ENCODE peak calls at places on chromosomes 11 and 22, in four cellular contexts. X, Y, G and C are unnamed samples.

GRCh38 chr22:47517062-47517461 is 754.6 kb downstream of the TBC1D22A start:
- DNase-seq in X (no peak), Y (no peak), G (no peak), C (no peak)

GRCh38 chr11:18088974-18089373 is 16.9 kb downstream of the SAAL1 start:
- DNase-seq in X (no peak), Y (no peak), G (no peak), C (no peak)

GRCh38 chr11:75425422-75425821 is 7.6 kb downstream of the KLHL35 start:
- DNase-seq in X (no peak), Y (no peak), G (no peak), C (no peak)

GRCh38 chr11:96112192-96113099 is 188.5 kb upstream of the MTMR2 start:
- DNase-seq in X (no peak), Y (no peak), G (no peak), C (no peak)

GRCh38 chr11:20154381-20154780 is 5.9 kb downstream of the DBX1 start:
- DNase-seq in X (no peak), Y (peak), G (no peak), C (peak)

GRCh38 chr11:125621995-125622394 is 3.0 kb upstream of the CHEK1 start:
- DNase-seq in X (no peak), Y (peak), G (peak), C (peak)

GRCh38 chr22:33418483-33418882 is 360.3 kb upstream of the SYN3 start:
- DNase-seq in X (no peak), Y (no peak), G (no peak), C (no peak)

GRCh38 chr22:48351376-48352085 is 1476.1 kb downstream of the BRD1 start:
- DNase-seq in X (no peak), Y (no peak), G (no peak), C (no peak)

GRCh38 chr11:128411812-128412211 is 175.5 kb downstream of the ETS1 start:
- DNase-seq in X (no peak), Y (no peak), G (no peak), C (no peak)

GRCh38 chr22:29700949-29701927 is 18.6 kb upstream of the CABP7 start:
- DNase-seq in X (no peak), Y (peak), G (peak), C (peak)

GRCh38 chr11:71358122-71358728 is 90.0 kb downstream of the DHCR7 start:
- DNase-seq in X (no peak), Y (no peak), G (no peak), C (no peak)

GRCh38 chr11:106353031-106353430 is 275.6 kb downstream of the AASDHPPT start:
- DNase-seq in X (no peak), Y (no peak), G (no peak), C (no peak)

GRCh38 chr22:48152154-48152775 is 1389.8 kb downstream of the TBC1D22A start:
- DNase-seq in X (no peak), Y (no peak), G (no peak), C (no peak)

GRCh38 chr11:72100462-72100861 is 2.6 kb downstream of the LAMTOR1 start:
- DNase-seq in X (no peak), Y (no peak), G (no peak), C (no peak)

GRCh38 chr22:50282361-50283144 is 12.4 kb upstream of the MAPK11 start:
- DNase-seq in X (peak), Y (peak), G (peak), C (peak)

GRCh38 chr22:36027579-36027959 is 1.1 kb downstream of the RBFOX2 start:
- DNase-seq in X (peak), Y (no peak), G (no peak), C (peak)

GRCh38 chr22:40247976-40248375 is 70.3 kb downstream of the TNRC6B start:
- DNase-seq in X (no peak), Y (no peak), G (no peak), C (no peak)

GRCh38 chr22:38704568-38705234 is 1.0 kb upstream of the GTPBP1 start:
- DNase-seq in X (no peak), Y (no peak), G (no peak), C (no peak)

GRCh38 chr11:2778630-2779498 is 79.1 kb upstream of the KCNQ1OT1 start:
- DNase-seq in X (peak), Y (peak), G (peak), C (peak)